ENCODE peak calls at places on chromosomes 5 and 9, in six cellular contexts. M, Z, O, Y, C and P are unnamed samples.

GRCh38 chr9:109816490-109816889 is 36.5 kb downstream of the PALM2AKAP2 start:
- DNase-seq in M (peak), Z (peak), O (peak), Y (no peak), C (peak), P (no peak)

GRCh38 chr9:125296843-125297372 is 35.3 kb downstream of the GAPVD1 start:
- DNase-seq in M (peak), Z (peak), O (no peak), Y (no peak), C (no peak), P (no peak)

GRCh38 chr9:94097788-94098413 is 13.6 kb downstream of the PTPDC1 start:
- DNase-seq in M (peak), Z (no peak), O (no peak), Y (no peak), C (no peak), P (no peak)

GRCh38 chr9:38417003-38417965 is 7.0 kb downstream of the IGFBPL1 start:
- DNase-seq in M (peak), Z (peak), O (no peak), Y (no peak), C (no peak), P (no peak)

GRCh38 chr9:116151966-116152381 is 1.6 kb upstream of the PAPPA start:
- DNase-seq in M (peak), Z (no peak), O (no peak), Y (no peak), C (no peak), P (no peak)

GRCh38 chr9:100739208-100739607 is 161.3 kb downstream of the CAVIN4 start:
- DNase-seq in M (no peak), Z (no peak), O (no peak), Y (no peak), C (no peak), P (no peak)

GRCh38 chr5:153187503-153187902 is 303.0 kb upstream of the GRIA1 start:
- DNase-seq in M (no peak), Z (no peak), O (no peak), Y (no peak), C (no peak), P (no peak)

GRCh38 chr5:33891731-33892418 is at the start of gene ADAMTS12:
- DNase-seq in M (peak), Z (no peak), O (no peak), Y (no peak), C (peak), P (peak)

GRCh38 chr5:10310073-10310779 is 2.5 kb upstream of the CMBL start:
- DNase-seq in M (peak), Z (peak), O (no peak), Y (peak), C (peak), P (no peak)

GRCh38 chr5:134091626-134092121 is 22.8 kb upstream of the TCF7 start:
- DNase-seq in M (no peak), Z (peak), O (no peak), Y (no peak), C (no peak), P (no peak)

GRCh38 chr5:162607879-162608278 is 540.3 kb downstream of the GABRG2 start:
- DNase-seq in M (no peak), Z (no peak), O (no peak), Y (no peak), C (no peak), P (no peak)

GRCh38 chr5:144332265-144332664 is 161.6 kb downstream of the KCTD16 start:
- DNase-seq in M (peak), Z (no peak), O (no peak), Y (no peak), C (no peak), P (no peak)

GRCh38 chr5:124649548-124650501 is 96.6 kb downstream of the ZNF608 start:
- DNase-seq in M (no peak), Z (no peak), O (peak), Y (peak), C (peak), P (peak)

GRCh38 chr9:98807070-98807810 is at the start of gene GALNT12:
- DNase-seq in M (peak), Z (no peak), O (no peak), Y (peak), C (peak), P (no peak)
- TF ChIP-seq POLR2A in M (peak), Z (no peak), O (no peak), Y (peak), C (no peak), P (no peak)

DNA sequence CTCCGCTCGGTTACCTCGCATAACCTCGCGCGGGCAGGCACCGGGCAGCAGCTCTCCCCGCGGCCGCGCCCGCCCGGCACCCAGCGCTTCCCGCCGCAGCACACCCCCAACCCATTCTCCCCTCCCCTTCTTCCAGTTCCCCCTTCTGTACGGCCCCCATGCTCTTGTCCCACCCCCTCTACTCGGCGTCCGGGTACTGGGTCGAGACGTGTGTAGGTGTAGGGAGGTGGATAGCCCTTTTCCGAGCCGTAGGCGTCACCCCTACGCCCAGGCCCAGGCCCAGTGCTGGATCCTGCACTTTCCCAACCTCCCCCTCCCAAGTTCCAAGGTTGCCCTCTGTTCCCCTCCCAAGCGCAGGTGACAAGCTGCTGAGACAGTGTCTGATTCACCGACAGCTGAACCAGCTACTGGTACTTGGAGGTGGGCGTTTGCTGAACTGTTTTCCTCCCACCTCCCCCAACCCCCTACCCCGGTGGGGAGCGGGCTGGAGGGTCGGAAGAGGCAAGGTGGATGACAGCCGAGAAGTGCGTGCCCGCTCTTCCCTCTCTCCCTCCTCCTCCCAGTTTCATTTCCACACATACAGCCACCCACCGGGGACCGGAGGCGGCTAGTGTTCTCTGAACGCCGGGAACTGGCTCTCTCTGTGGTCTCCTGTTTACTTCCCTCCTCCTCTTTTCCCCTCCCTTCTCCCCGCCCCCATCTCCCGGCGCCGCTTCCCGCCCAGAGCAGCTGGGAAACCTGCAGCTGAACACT is 6.0 kb upstream of the KLF9 start:
- DNase-seq in M (peak), Z (peak), O (peak), Y (peak), C (peak), P (peak)
- TF ChIP-seq POLR2A in M (no peak), Z (no peak), O (no peak), Y (peak), C (no peak), P (no peak)

GRCh38 chr5:39775458-39776365 is 350.9 kb upstream of the DAB2 start:
- DNase-seq in M (peak), Z (no peak), O (no peak), Y (no peak), C (no peak), P (no peak)

GRCh38 chr5:39772307-39772706 is 347.5 kb upstream of the DAB2 start:
- DNase-seq in M (no peak), Z (no peak), O (no peak), Y (no peak), C (no peak), P (no peak)

GRCh38 chr5:39779836-39780235 is 355.1 kb upstream of the DAB2 start:
- DNase-seq in M (no peak), Z (no peak), O (no peak), Y (no peak), C (no peak), P (no peak)

GRCh38 chr5:39774597-39774996 is 349.8 kb upstream of the DAB2 start:
- DNase-seq in M (no peak), Z (no peak), O (no peak), Y (no peak), C (no peak), P (no peak)

DNA sequence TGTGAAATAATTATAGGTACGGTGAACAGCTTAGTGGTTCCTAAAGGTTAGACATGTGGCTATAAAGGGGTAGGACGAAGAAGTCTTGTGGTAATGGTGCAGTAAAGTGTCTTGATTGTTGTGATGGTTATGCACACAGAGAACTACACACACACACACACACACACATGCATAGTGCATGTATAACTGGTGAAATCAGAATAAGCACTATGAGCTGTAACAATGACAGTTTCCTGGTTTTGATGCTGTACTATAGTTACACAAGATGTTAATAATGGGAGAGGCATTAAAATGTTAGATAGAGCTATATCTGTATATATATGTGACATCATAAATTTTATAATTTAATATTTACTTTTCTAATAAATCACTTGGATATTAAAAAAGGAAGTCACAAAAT is 350.3 kb upstream of the DAB2 start:
- DNase-seq in M (no peak), Z (no peak), O (no peak), Y (no peak), C (no peak), P (no peak)
- TF ChIP-seq POLR2A in M (no peak), Z (no peak), O (no peak), Y (no peak), C (no peak), P (no peak)

GRCh38 chr5:116671211-116671736 is 96.7 kb upstream of the SEMA6A start:
- DNase-seq in M (no peak), Z (peak), O (no peak), Y (no peak), C (no peak), P (peak)
- TF ChIP-seq POLR2A in M (no peak), Z (no peak), O (no peak), Y (no peak), C (no peak), P (no peak)

GRCh38 chr9:120928720-120929389 is 2.3 kb upstream of the TRAF1 start:
- DNase-seq in M (peak), Z (peak), O (peak), Y (peak), C (peak), P (peak)
- TF ChIP-seq POLR2A in M (peak), Z (peak), O (no peak), Y (peak), C (peak), P (peak)

DNA sequence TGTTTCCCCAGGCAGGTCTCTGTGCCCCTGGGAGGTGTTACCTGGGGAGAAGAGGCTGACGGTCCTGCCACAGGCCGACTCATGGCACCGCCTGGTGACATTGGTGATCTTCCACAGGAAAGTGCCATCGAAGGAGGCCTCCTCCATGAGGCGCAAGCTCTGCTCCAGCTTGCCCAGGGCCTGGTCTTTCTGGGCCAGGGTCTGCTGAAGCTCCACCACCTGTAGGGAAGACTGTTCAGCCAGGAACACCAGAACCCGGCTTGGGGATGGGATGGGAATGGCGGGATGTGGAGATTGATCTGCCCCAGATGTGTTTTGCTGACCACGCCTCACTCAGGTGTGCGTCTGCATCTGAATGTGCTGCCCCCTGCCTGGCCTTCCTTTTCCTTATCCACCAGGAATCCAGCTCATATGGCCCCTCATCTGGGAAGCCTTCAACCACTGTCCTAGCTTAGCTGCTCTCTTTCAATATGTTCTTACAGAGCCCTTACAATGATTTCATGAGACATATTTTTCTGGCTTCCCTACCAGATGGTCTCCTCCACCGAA is 15.2 kb downstream of the TRAF1 start:
- DNase-seq in M (no peak), Z (no peak), O (no peak), Y (no peak), C (no peak), P (no peak)
- TF ChIP-seq POLR2A in M (no peak), Z (no peak), O (no peak), Y (no peak), C (no peak), P (peak)

DNA sequence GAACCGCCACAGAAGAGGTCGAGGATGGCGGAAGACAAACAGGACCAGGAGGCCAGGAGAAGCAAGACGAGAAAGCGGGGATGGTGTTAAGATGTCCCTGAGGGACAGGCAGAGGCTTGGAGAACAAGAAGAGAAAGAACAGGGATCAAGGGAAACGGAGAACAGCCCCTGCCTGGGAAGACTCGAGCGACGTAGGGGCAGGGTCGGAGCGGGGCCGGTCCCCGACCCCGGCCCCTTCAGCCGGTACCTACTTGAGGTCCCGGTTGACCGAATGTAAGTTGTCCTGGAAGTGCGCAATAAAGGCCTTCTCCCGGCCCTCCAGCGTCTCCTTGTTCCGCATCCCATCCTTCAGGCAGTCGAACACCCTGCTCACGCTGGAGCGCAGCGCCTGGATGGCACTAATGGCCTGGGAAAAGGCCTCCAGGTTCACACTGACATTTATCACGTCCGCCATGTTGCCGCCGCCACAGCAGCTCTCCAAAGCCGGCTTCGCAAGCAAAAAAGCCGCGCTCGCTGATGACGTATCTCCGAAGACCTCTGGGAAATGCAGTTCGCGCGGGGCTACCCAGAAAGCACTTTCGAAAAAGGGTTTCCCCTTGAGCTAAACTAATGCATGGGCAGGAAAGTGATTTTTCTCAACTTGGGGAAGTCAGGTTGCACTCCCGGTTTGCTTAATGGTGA is at the start of gene MED27:
- DNase-seq in M (peak), Z (peak), O (peak), Y (peak), C (peak), P (peak)
- TF ChIP-seq POLR2A in M (peak), Z (peak), O (no peak), Y (peak), C (peak), P (peak)

DNA sequence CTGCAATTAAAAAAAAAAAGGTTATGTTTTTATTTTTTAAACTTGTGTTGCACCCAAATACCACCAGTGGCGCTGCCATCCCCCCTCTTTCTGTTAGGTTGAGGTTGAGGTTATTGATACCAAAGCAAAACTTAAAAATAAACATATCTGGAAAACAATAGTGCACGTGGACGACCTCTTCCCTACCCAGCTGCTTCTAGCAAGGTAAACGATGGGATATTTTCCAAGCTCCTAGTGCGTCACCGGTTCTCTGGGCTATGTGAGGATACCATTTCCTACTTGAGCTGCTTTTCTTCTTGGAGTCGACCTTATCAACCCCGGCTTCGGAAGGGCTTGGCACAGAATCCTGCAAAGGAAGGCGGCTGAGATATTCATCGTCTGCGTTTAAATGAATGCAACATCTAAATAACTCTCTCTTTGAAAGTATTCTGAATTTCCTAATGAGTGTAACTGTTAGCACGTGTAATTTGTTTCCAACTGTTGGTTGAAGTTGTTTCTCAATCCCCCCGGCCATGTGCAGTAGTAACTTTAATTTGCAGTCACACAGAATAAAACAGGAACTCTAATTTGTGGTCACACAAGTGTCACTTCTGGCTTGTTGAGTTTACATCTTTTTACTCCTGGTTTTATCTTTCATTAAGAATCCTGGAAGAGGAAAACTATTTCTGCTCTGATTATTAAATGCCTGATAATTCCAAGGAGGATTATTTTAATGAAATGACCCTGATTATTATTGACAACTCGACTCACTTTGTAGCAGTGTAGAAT is 993 bp downstream of the SCAMP1 start:
- DNase-seq in M (peak), Z (peak), O (peak), Y (no peak), C (peak), P (no peak)
- TF ChIP-seq POLR2A in M (no peak), Z (no peak), O (no peak), Y (peak), C (no peak), P (no peak)

GRCh38 chr9:127903557-127904475 is 4.4 kb upstream of the ST6GALNAC6 start:
- DNase-seq in M (no peak), Z (peak), O (peak), Y (peak), C (peak), P (no peak)

GRCh38 chr9:127904518-127904887 is 5.1 kb upstream of the ST6GALNAC6 start:
- DNase-seq in M (no peak), Z (peak), O (no peak), Y (no peak), C (peak), P (no peak)

GRCh38 chr9:127905788-127906191 is 6.4 kb upstream of the ST6GALNAC6 start:
- DNase-seq in M (no peak), Z (no peak), O (no peak), Y (no peak), C (no peak), P (no peak)

GRCh38 chr9:127907867-127908659 is 8.7 kb upstream of the ST6GALNAC6 start:
- DNase-seq in M (no peak), Z (no peak), O (no peak), Y (no peak), C (no peak), P (no peak)

DNA sequence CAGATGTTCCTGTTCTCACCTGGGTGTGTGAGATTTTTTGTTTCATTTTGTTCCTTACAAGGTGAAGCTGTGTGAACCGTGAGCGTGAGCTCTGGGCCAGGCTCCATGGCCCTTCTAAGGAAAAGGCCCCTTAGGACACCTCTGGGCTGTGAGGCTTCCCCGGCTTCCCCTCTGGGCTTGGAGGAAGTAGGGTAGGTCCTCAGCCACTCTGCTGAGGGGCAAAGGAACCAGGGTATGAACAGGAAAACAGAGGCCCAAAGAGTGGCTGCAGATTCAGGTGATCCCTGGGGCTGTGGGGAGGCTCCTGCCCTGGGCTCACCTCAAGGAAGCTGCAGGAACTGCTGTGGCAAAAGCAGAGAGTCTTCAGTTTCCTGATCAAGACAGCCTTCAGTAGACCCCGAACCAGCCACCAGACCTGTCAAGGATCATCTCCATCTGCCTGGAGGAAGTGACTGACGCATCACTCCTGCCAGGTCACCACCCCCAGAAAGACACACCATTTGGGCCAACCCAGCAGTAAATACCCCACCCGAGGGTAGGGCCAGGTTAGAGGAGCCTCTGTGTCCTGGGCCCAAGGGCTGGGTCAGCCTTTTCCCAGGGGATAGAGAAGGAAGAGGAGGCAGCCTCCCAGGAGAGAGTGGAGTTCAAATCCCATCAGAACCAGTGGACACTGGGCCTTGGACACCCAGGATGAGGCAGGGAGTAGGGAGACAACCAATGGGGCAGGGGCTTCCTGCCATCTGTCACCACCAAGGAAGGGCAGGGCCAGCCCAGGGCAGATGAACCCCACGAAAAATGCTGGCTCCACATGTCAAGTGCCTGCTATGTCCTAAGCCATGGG is 5.7 kb upstream of the ST6GALNAC6 start:
- DNase-seq in M (no peak), Z (no peak), O (no peak), Y (no peak), C (no peak), P (no peak)
- TF ChIP-seq POLR2A in M (no peak), Z (no peak), O (no peak), Y (no peak), C (no peak), P (peak)